ENCODE peak calls at places on chromosomes 1 and 21, in four cellular contexts. B, K, O and M are unnamed samples.

GRCh38 chr1:114755006-114755936 is 2.5 kb downstream of the CSDE1 start:
- DNase-seq in O (no peak), K (no peak), B (no peak), M (no peak)

GRCh38 chr1:209839875-209840491 is 12.2 kb downstream of the UTP25 start:
- DNase-seq in K (peak; percentile 29), B (peak; percentile 96), O (no peak), M (no peak)

GRCh38 chr1:224592636-224593579 is 23.2 kb upstream of the CNIH3 start:
- DNase-seq in K (no peak), O (no peak), B (peak; percentile 88), M (no peak)

GRCh38 chr1:180838535-180838934 is 74.2 kb upstream of the KIAA1614 start:
- DNase-seq in K (no peak), O (no peak), B (no peak), M (no peak)

GRCh38 chr1:188140958-188141357 is 1312.2 kb downstream of the PLA2G4A start:
- DNase-seq in B (no peak), K (no peak), O (no peak), M (no peak)

GRCh38 chr1:72051538-72051937 is 230.8 kb downstream of the NEGR1 start:
- DNase-seq in O (no peak), B (no peak), K (no peak), M (no peak)

GRCh38 chr1:5913078-5913845 is 79.0 kb downstream of the NPHP4 start:
- DNase-seq in K (no peak), O (no peak), B (no peak), M (no peak)

GRCh38 chr1:36093919-36094318 is 5.2 kb downstream of the ADPRS start:
- DNase-seq in B (no peak), K (no peak), O (no peak), M (no peak)

GRCh38 chr1:88877382-88877825 is 14.0 kb downstream of the GTF2B start:
- DNase-seq in B (peak; percentile 50), O (no peak), K (no peak), M (no peak)

GRCh38 chr1:28973850-28974841 is 59.8 kb downstream of the EPB41 start:
- DNase-seq in O (no peak), B (peak; percentile 39), K (no peak), M (no peak)

GRCh38 chr1:2543543-2544092 is 12.6 kb upstream of the TNFRSF14 start:
- DNase-seq in B (no peak), O (peak; percentile 51), K (peak; percentile 69), M (no peak)

GRCh38 chr1:203368624-203369451 is 17.9 kb upstream of the FMOD start:
- DNase-seq in K (no peak), B (peak; percentile 91), O (no peak), M (no peak)

GRCh38 chr1:29270881-29271390 is 34.6 kb downstream of the PTPRU start:
- DNase-seq in K (no peak), B (no peak), O (no peak), M (no peak)

GRCh38 chr1:10598088-10598712 is 123.5 kb downstream of the PEX14 start:
- DNase-seq in K (no peak), B (no peak), O (no peak), M (peak; percentile 2)

GRCh38 chr21:44400791-44401385 is 47.5 kb downstream of the TRPM2 start:
- DNase-seq in B (no peak), O (no peak), K (no peak), M (no peak)

GRCh38 chr1:100308777-100309176 is 42.8 kb downstream of the RTCA start:
- DNase-seq in B (peak; percentile 74), K (no peak), O (no peak), M (no peak)

GRCh38 chr1:71089536-71090270 is 8.9 kb upstream of the ZRANB2 start:
- DNase-seq in B (peak; percentile 86), O (no peak), K (no peak), M (no peak)

GRCh38 chr1:115429242-115429641 is 91.2 kb upstream of the NGF start:
- DNase-seq in O (no peak), K (no peak), B (peak; percentile 82), M (no peak)

GRCh38 chr1:164559342-164560070 is 522 bp downstream of the PBX1 start:
- DNase-seq in K (no peak), B (peak; percentile 39), O (no peak), M (peak; percentile 59)